ENCODE peak calls at places on chromosomes 1 and 21, in four cellular contexts. D, B, O and C are unnamed samples.

GRCh38 chr1:161314201-161314981 is at the start of gene SDHC:
- DNase-seq in D (peak; percentile 79), O (peak; percentile 92), B (peak; percentile 93), C (peak; percentile 97)

GRCh38 chr1:22919341-22920025 is 53.2 kb downstream of the LACTBL1 start:
- DNase-seq in B (no peak), O (no peak), D (no peak), C (no peak)

GRCh38 chr21:40254540-40255455 is 387.6 kb downstream of the PCP4 start:
- DNase-seq in D (no peak), O (no peak), B (no peak), C (no peak)

GRCh38 chr1:24711329-24711728 is 33.9 kb upstream of the CLIC4 start:
- DNase-seq in B (no peak), D (no peak), O (no peak), C (no peak)

GRCh38 chr1:204320413-204320812 is 39.3 kb downstream of the PLEKHA6 start:
- DNase-seq in O (no peak), D (no peak), B (no peak), C (no peak)

GRCh38 chr1:223831755-223832636 is 13.8 kb downstream of the TP53BP2 start:
- DNase-seq in O (peak; percentile 29), D (no peak), B (no peak), C (no peak)

GRCh38 chr1:150615346-150616201 is 13.8 kb downstream of the ENSA start:
- DNase-seq in D (no peak), B (peak; percentile 63), O (no peak), C (no peak)

GRCh38 chr21:37862536-37862935 is 53.7 kb downstream of the KCNJ6 start:
- DNase-seq in B (no peak), D (peak; percentile 91), O (no peak), C (no peak)

GRCh38 chr1:106038260-106038659 is 1018.2 kb upstream of the PRMT6 start:
- DNase-seq in O (no peak), B (no peak), D (no peak), C (no peak)

GRCh38 chr1:1425753-1426495 is 4.8 kb upstream of the ANKRD65 start:
- DNase-seq in O (no peak), B (no peak), D (no peak), C (peak; percentile 72)

GRCh38 chr21:42156690-42157605 is 62.0 kb upstream of the ABCG1 start:
- DNase-seq in O (no peak), B (peak; percentile 32), D (no peak), C (no peak)

GRCh38 chr1:152745289-152745704 is 12.5 kb upstream of the KPRP start:
- DNase-seq in D (no peak), O (no peak), B (no peak), C (no peak)

GRCh38 chr1:11918779-11919519 is 7.3 kb downstream of the KIAA2013 start:
- DNase-seq in B (no peak), D (no peak), O (no peak), C (peak; percentile 91)

GRCh38 chr1:39287541-39287940 is 83.0 kb downstream of the MACF1 start:
- DNase-seq in D (no peak), O (no peak), B (no peak), C (no peak)

GRCh38 chr1:185483647-185484450 is 166.8 kb upstream of the IVNS1ABP start:
- DNase-seq in D (peak; percentile 20), O (no peak), B (no peak), C (no peak)

GRCh38 chr1:42940851-42941639 is 17.6 kb downstream of the SLC2A1 start:
- DNase-seq in B (peak; percentile 76), O (no peak), D (no peak), C (peak; percentile 87)

GRCh38 chr1:208597571-208597970 is 353.4 kb upstream of the PLXNA2 start:
- DNase-seq in D (no peak), O (no peak), B (no peak), C (no peak)

GRCh38 chr21:42594616-42595280 is 58.7 kb upstream of the PDE9A start:
- DNase-seq in B (peak; percentile 35), O (no peak), D (no peak), C (no peak)